ENCODE peak calls at places on chromosomes 3 and 15, in four cellular contexts. M is left lung, A is OCI-LY7, Z is esophagus squamous epithelium. B is an unnamed sample.

GRCh38 chr3:14397940-14398800 is 4.2 kb upstream of the SLC6A6 start:
- DNase-seq in M (no peak), Z (no peak), A (no peak), B (no peak)

GRCh38 chr15:70783610-70784021 is 20.3 kb upstream of the UACA start:
- DNase-seq in A (no peak), Z (no peak), M (no peak), B (peak)

GRCh38 chr3:23919628-23920027 is 2.7 kb downstream of the RPL15 start:
- DNase-seq in M (no peak), A (peak), Z (no peak), B (no peak)

GRCh38 chr15:44584162-44584749 is 47.3 kb downstream of the EIF3J start:
- DNase-seq in A (peak), Z (no peak), M (no peak), B (peak)

GRCh38 chr3:128353991-128354687 is 112.6 kb downstream of the DNAJB8 start:
- DNase-seq in M (no peak), Z (no peak), A (no peak), B (no peak)

GRCh38 chr3:127568604-127569003 is 21.9 kb downstream of the TPRA1 start:
- DNase-seq in M (peak), Z (no peak), A (no peak), B (no peak)

GRCh38 chr3:134885877-134886621 is 91.0 kb downstream of the EPHB1 start:
- DNase-seq in A (no peak), M (no peak), Z (no peak), B (no peak)

GRCh38 chr15:78007965-78008886 is 69.3 kb downstream of the TBC1D2B start:
- DNase-seq in Z (no peak), A (no peak), M (peak), B (peak)

GRCh38 chr3:193585530-193585929 is 7.5 kb upstream of the OPA1 start:
- DNase-seq in M (no peak), A (no peak), Z (no peak), B (peak)

GRCh38 chr15:88450125-88450798 is 16.9 kb downstream of the MRPL46 start:
- DNase-seq in A (peak), M (no peak), Z (no peak), B (peak)

GRCh38 chr3:53075743-53076140 is 29.9 kb upstream of the SFMBT1 start:
- DNase-seq in Z (no peak), A (no peak), M (no peak), B (no peak)

GRCh38 chr15:68623301-68623892 is 44.6 kb downstream of the CORO2B start:
- DNase-seq in M (no peak), A (no peak), Z (no peak), B (no peak)

GRCh38 chr3:133130168-133130567 is 92.0 kb downstream of the TMEM108 start:
- DNase-seq in M (no peak), A (no peak), Z (no peak), B (no peak)

GRCh38 chr3:100040446-100040845 is 73.9 kb downstream of the FILIP1L start:
- DNase-seq in Z (no peak), A (no peak), M (no peak), B (peak)

GRCh38 chr15:37765809-37766208 is 168.6 kb upstream of the TMCO5A start:
- DNase-seq in A (peak), M (no peak), Z (no peak), B (no peak)

GRCh38 chr3:73766599-73767378 is 142.0 kb upstream of the PDZRN3 start:
- DNase-seq in Z (no peak), A (no peak), M (no peak), B (peak)

GRCh38 chr3:45644467-45645201 is 44.6 kb upstream of the SACM1L start:
- DNase-seq in A (no peak), Z (no peak), M (no peak), B (peak)

GRCh38 chr3:174957581-174958001 is 98.5 kb downstream of the NAALADL2 start:
- DNase-seq in M (no peak), A (no peak), Z (no peak), B (peak)

GRCh38 chr15:55320963-55321362 is 1.9 kb downstream of the PIGB start:
- DNase-seq in M (no peak), A (no peak), Z (no peak), B (no peak)
- H3K4me3 ChIP-seq in M (no peak), A (peak), Z (no peak), B (no peak)

GRCh38 chr3:167350245-167350862 is 29.7 kb downstream of the ZBBX start:
- DNase-seq in M (no peak), Z (no peak), A (peak), B (peak)
- TF ChIP-seq CTCF in M (peak), Z (no peak), A (peak), B (peak)

GRCh38 chr3:196502775-196503181 is 790 bp downstream of the RNF168 start:
- DNase-seq in Z (no peak), A (peak), M (peak), B (peak)

GRCh38 chr3:196501316-196502064 is 2.1 kb downstream of the RNF168 start:
- DNase-seq in Z (no peak), M (no peak), A (peak), B (peak)

GRCh38 chr3:196504556-196504955 is 988 bp upstream of the RNF168 start:
- DNase-seq in A (no peak), M (no peak), Z (no peak), B (no peak)

GRCh38 chr3:196506687-196507086 is 3.1 kb upstream of the RNF168 start:
- DNase-seq in A (no peak), Z (no peak), M (no peak), B (no peak)
- H3K4me3 ChIP-seq in A (no peak), Z (no peak), M (no peak), B (no peak)

DNA sequence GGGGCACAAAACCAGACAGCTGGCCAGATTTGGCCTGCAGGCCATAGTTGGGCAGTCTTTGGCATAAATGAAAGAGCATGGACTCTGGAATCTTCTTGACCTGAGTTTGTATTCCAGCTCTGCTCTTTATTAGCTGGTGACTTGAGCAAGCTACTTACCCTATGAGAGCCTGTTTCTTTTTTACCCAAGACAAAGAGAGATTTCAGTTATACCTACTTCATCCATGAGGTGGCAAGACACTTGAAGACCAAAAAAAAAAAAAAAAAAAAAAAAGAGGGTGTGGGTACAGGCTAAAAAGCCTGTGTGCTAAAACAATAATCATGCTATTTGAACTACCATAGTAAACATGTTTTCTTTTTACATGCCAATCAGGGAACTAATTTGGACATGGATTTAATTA is 109.0 kb upstream of the FHIT start:
- DNase-seq in A (no peak), M (no peak), Z (no peak), B (no peak)
- TF ChIP-seq CTCF in A (no peak), M (no peak), Z (no peak), B (no peak)

GRCh38 chr3:12879191-12879815 is 37.9 kb upstream of the RPL32 start:
- DNase-seq in M (no peak), Z (no peak), A (no peak), B (no peak)

GRCh38 chr3:12871404-12871983 is 30.1 kb upstream of the RPL32 start:
- DNase-seq in A (no peak), M (no peak), Z (no peak), B (no peak)

GRCh38 chr3:12878026-12878636 is 36.8 kb upstream of the RPL32 start:
- DNase-seq in A (no peak), Z (no peak), M (no peak), B (no peak)

GRCh38 chr3:12877040-12877439 is 35.7 kb upstream of the RPL32 start:
- DNase-seq in A (no peak), M (no peak), Z (no peak), B (no peak)

DNA sequence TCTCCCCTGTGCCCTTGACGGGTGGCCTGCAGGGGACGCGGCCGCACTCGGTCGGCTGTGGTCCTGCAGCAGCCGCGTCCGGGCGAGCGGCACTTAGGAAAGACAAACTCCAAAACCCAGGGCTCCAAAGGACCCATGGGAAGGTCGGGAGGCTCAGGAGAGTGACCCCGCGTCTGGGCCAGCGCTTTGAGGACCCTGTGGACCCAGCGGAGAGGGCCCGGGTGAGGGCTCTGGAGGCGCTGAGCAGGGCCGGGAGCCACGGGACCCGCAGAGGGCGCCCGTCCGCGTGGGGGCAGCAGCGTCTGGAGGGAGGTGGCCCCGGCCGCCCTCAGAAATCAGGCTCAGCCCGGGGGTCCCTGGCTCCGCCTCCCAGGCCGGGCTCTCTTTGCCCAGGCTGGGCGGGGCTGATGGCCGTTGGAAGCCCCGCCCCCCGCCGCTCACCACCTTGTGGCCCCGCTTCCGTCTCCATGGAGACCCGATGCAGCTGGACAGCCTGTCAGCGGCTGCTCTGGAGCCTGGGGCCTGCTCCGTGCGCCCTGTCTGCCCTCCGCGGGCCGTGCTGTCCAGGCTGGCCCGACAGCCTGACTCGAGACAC is 34.6 kb upstream of the RPL32 start:
- DNase-seq in Z (no peak), A (peak), M (no peak), B (no peak)
- H3K4me3 ChIP-seq in Z (peak), A (no peak), M (no peak), B (no peak)

GRCh38 chr3:65975031-65975430 is 63.7 kb downstream of the MAGI1 start:
- DNase-seq in A (no peak), M (no peak), Z (no peak), B (no peak)

GRCh38 chr3:65972765-65973164 is 66.0 kb downstream of the MAGI1 start:
- DNase-seq in A (no peak), Z (no peak), M (no peak), B (no peak)

GRCh38 chr3:65978116-65978515 is 60.6 kb downstream of the MAGI1 start:
- DNase-seq in A (no peak), M (no peak), Z (no peak), B (no peak)

GRCh38 chr3:65971281-65972252 is 67.2 kb downstream of the MAGI1 start:
- DNase-seq in A (no peak), M (no peak), Z (no peak), B (no peak)

GRCh38 chr3:65974505-65974904 is 64.2 kb downstream of the MAGI1 start:
- DNase-seq in Z (no peak), M (no peak), A (no peak), B (no peak)
- TF ChIP-seq CTCF in Z (no peak), M (no peak), A (no peak), B (no peak)

B was measured in epithelial cell of esophagus.